ENCODE peak calls at places on chromosomes 4 and X, in nine cellular contexts. V is mammary epithelial cell; R is left ventricle myocardium inferior; Z is tibial artery; O is tibial nerve; S is upper lobe of right lung; N is CD8-positive, alpha-beta T cell; D is endothelial cell of umbilical vein; P is breast epithelium. Q is an unnamed sample. For H3K4me1 and H3K9me3, the result is how much of the 10 kb centered on the place peaks cover.

GRCh38 chrX:40573763-40574162 is 7.0 kb upstream of the ATP6AP2 start:
- DNase-seq in V (peak), R (no peak), Z (no peak), O (no peak), S (no peak), N (peak), D (peak), P (no peak), Q (no peak)

GRCh38 chr4:148834804-148835598 is 392.8 kb upstream of the NR3C2 start:
- DNase-seq in V (peak), R (no peak), Z (no peak), O (no peak), S (peak), N (no peak), D (peak), P (no peak), Q (no peak)

GRCh38 chrX:132401935-132402334 is 86.9 kb downstream of the MBNL3 start:
- DNase-seq in V (peak), R (no peak), Z (no peak), O (no peak), S (no peak), N (no peak), D (no peak), P (peak), Q (no peak)

GRCh38 chr4:129092636-129093172 is 635 bp downstream of the SCLT1 start:
- DNase-seq in V (no peak), R (no peak), Z (no peak), O (no peak), S (no peak), N (no peak), D (no peak), P (no peak), Q (no peak)

GRCh38 chrX:102651968-102652744 is 873 bp downstream of the GPRASP1 start:
- DNase-seq in V (no peak), R (no peak), Z (peak), O (no peak), S (no peak), N (peak), D (peak), P (peak), Q (no peak)

GRCh38 chrX:101383679-101384078 is 2.3 kb downstream of the BTK start:
- DNase-seq in V (no peak), R (no peak), Z (no peak), O (no peak), S (no peak), N (no peak), D (no peak), P (no peak), Q (no peak)

GRCh38 chr4:40367451-40367850 is 32.3 kb downstream of the CHRNA9 start:
- DNase-seq in V (no peak), R (no peak), Z (no peak), O (no peak), S (no peak), N (no peak), D (no peak), P (peak), Q (no peak)

GRCh38 chr4:38058186-38058585 is 98.0 kb downstream of the PTTG2 start:
- DNase-seq in V (no peak), R (no peak), Z (no peak), O (no peak), S (no peak), N (no peak), D (no peak), P (no peak), Q (no peak)

GRCh38 chrX:55450259-55450658 is 1.7 kb upstream of the MAGEH1 start:
- DNase-seq in V (no peak), R (no peak), Z (no peak), O (no peak), S (no peak), N (no peak), D (peak), P (no peak), Q (no peak)

GRCh38 chr4:65665951-65666523 is 4.3 kb downstream of the EPHA5 start:
- DNase-seq in V (no peak), R (no peak), Z (no peak), O (no peak), S (no peak), N (no peak), D (no peak), P (no peak), Q (no peak)

GRCh38 chr4:61201562-61202099 is 1.5 kb downstream of the ADGRL3 start:
- DNase-seq in V (peak), R (peak), Z (no peak), O (no peak), S (no peak), N (no peak), D (no peak), P (no peak), Q (no peak)

GRCh38 chr4:103498161-103499070 is 221.4 kb downstream of the TACR3 start:
- DNase-seq in V (peak), R (no peak), Z (no peak), O (no peak), S (no peak), N (no peak), D (peak), P (no peak), Q (no peak)

GRCh38 chr4:7206385-7206784 is 14.0 kb downstream of the SORCS2 start:
- DNase-seq in V (no peak), R (peak), Z (peak), O (no peak), S (no peak), N (no peak), D (peak), P (no peak), Q (no peak)

GRCh38 chr4:30842689-30843088 is 122.5 kb downstream of the PCDH7 start:
- DNase-seq in V (no peak), R (no peak), Z (no peak), O (no peak), S (no peak), N (no peak), D (no peak), P (no peak), Q (no peak)

GRCh38 chrX:40100141-40100536 is 2.4 kb upstream of the BCOR start:
- DNase-seq in V (peak), R (peak), Z (no peak), O (no peak), S (peak), N (no peak), D (no peak), P (no peak), Q (no peak)

GRCh38 chr4:125316781-125317525 is 2.2 kb downstream of the FAT4 start:
- DNase-seq in V (peak), R (peak), Z (peak), O (no peak), S (peak), N (no peak), D (peak), P (no peak), Q (peak)

GRCh38 chr4:149441338-149441737 is 374.3 kb downstream of the IQCM start:
- DNase-seq in V (peak), R (no peak), Z (no peak), O (no peak), S (no peak), N (no peak), D (no peak), P (no peak), Q (no peak)

GRCh38 chrX:119757979-119758681 is at the start of gene SOWAHD:
- DNase-seq in V (peak), R (peak), Z (peak), O (no peak), S (peak), N (peak), D (no peak), P (no peak), Q (no peak)

GRCh38 chrX:154458954-154459829 is 1.1 kb downstream of the PLXNA3 start:
- DNase-seq in V (no peak), R (peak), Z (peak), O (no peak), S (no peak), N (peak), D (no peak), P (no peak), Q (no peak)

GRCh38 chr4:86496094-86497060 is 97.7 kb upstream of the PTPN13 start:
- DNase-seq in V (peak), R (no peak), Z (no peak), O (no peak), S (no peak), N (no peak), D (peak), P (no peak), Q (no peak)

GRCh38 chrX:71366674-71367256 is 608 bp downstream of the TAF1 start:
- DNase-seq in V (peak), R (peak), Z (peak), O (no peak), S (peak), N (peak), D (peak), P (no peak), Q (no peak)

GRCh38 chrX:25873196-25873595 is 264.9 kb upstream of the MAGEB18 start:
- DNase-seq in V (peak), R (no peak), Z (no peak), O (no peak), S (no peak), N (no peak), D (peak), P (no peak), Q (no peak)

GRCh38 chr4:154982187-154983047 is 201.3 kb downstream of the RBM46 start:
- DNase-seq in V (peak), R (peak), Z (peak), O (peak), S (peak), N (peak), D (peak), P (peak), Q (no peak)

GRCh38 chr4:125115476-125115875 is 199.3 kb upstream of the FAT4 start:
- DNase-seq in V (no peak), R (no peak), Z (no peak), O (no peak), S (no peak), N (no peak), D (no peak), P (no peak), Q (no peak)

DNA sequence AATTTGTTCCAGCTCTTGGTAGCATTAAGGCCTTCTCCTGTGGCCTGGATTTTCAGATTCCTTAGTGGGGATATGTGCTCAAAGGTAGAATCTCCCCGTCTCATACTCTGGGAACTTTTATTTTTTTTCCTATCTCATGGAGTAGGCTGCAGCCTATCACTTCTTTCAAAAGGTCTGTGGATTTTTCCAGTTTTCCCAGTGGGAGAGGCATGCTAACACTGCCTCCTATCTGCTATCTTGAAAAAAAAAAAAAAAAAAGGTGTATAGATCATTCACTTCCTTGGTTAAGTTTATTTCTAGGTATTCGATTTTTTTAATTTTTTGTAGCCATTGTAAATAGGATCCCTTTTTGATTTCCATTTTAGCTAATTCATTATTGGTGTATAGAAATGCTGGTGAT is 67.1 kb downstream of the IL15 start:
- DNase-seq in V (no peak), R (no peak), Z (no peak), O (no peak), S (no peak), N (no peak), D (no peak), P (no peak), Q (no peak)
- TF ChIP-seq CTCF in V (peak), R (no peak), Z (no peak), O (no peak), S (no peak), N (no peak), D (no peak), P (no peak), Q (no peak)

GRCh38 chrX:2707334-2707760 is 16.3 kb downstream of the CD99 start:
- DNase-seq in V (peak), R (peak), Z (peak), O (peak), S (no peak), N (peak), D (peak), P (peak), Q (peak)
- H3K4me1 ChIP-seq in V (under half), R (half or more), Z (half or more), O (under half), S (half or more), N (half or more), D (half or more), P (under half), Q (half or more)

GRCh38 chr4:857461-857860 is 31.5 kb upstream of the CPLX1 start:
- DNase-seq in V (no peak), R (no peak), Z (no peak), O (no peak), S (peak), N (no peak), D (no peak), P (no peak), Q (peak)

GRCh38 chr4:858136-858535 is 32.2 kb upstream of the CPLX1 start:
- DNase-seq in V (no peak), R (no peak), Z (no peak), O (no peak), S (no peak), N (no peak), D (no peak), P (no peak), Q (peak)

GRCh38 chr4:858831-859451 is 33.0 kb upstream of the CPLX1 start:
- DNase-seq in V (no peak), R (no peak), Z (no peak), O (no peak), S (peak), N (no peak), D (no peak), P (no peak), Q (peak)

GRCh38 chr4:860561-860960 is 34.6 kb upstream of the CPLX1 start:
- DNase-seq in V (no peak), R (no peak), Z (no peak), O (no peak), S (peak), N (no peak), D (no peak), P (no peak), Q (peak)

GRCh38 chr4:859496-859895 is 33.6 kb upstream of the CPLX1 start:
- DNase-seq in V (no peak), R (no peak), Z (no peak), O (no peak), S (peak), N (no peak), D (no peak), P (no peak), Q (peak)
- H3K9me3 ChIP-seq in V (under half), R (under half), Z (under half), O (under half), S (under half), N (under half), D (under half), P (under half), Q (under half)

DNA sequence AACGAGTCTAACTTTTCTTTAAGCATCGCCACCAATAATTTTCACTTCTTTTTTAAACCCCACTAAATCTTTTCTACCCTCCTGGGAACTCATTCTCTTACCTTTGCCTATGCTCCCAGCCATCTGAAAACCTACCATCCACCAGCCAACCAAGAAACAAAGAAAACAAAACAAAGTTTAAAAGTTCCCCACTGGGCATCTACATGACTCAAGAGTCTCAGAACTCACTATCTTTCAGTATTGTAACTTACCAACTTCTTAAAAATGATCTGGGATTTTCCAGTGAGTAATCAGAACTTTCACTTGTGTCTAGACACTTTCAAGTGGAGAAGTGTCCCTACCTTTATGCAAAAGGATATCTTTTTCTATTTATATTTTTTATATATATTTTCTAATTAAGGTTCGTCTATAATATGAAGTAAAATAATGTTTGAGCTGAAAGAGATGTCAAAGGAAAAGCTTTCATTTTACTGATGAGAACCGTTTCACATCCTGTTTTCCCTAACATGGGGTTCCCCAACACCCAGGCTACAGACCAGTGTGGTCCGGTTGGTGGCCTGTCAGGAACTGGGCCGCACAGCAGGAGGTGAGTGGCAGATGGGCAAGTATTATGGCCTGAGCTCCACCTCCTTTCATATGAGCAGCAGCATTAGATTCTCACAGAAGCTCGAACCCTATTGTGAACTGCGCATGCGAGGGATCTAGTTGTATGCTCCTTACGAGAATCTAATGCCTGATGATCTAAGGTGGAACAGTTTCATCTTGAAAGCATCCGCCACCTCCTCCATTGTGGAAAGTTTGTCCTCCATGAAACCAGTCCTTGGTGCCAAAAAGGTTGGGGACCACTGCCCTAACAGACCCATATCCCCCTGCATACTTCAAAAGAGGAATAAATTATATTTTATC is 9.8 kb upstream of the TIGD2 start:
- DNase-seq in V (peak), R (no peak), Z (no peak), O (no peak), S (no peak), N (no peak), D (no peak), P (no peak), Q (no peak)
- TF ChIP-seq CTCF in V (no peak), R (no peak), Z (no peak), O (no peak), S (no peak), N (no peak), D (no peak), P (no peak), Q (no peak)

GRCh38 chrX:87063622-87064021 is 454.0 kb upstream of the KLHL4 start:
- DNase-seq in V (no peak), R (no peak), Z (no peak), O (no peak), S (no peak), N (no peak), D (no peak), P (no peak), Q (no peak)
- H3K4me1 ChIP-seq in V (under half), R (under half), Z (under half), O (under half), S (under half), N (under half), D (under half), P (under half), Q (under half)

GRCh38 chr4:45716093-45716492 is 407.8 kb downstream of the GABRG1 start:
- DNase-seq in V (no peak), R (no peak), Z (no peak), O (no peak), S (no peak), N (no peak), D (no peak), P (no peak), Q (no peak)
- H3K9me3 ChIP-seq in V (under half), R (under half), Z (under half), O (under half), S (under half), N (under half), D (under half), P (under half), Q (under half)

GRCh38 chr4:134471569-134471968 is 270.0 kb upstream of the PABPC4L start:
- DNase-seq in V (no peak), R (no peak), Z (no peak), O (no peak), S (no peak), N (no peak), D (no peak), P (no peak), Q (no peak)

GRCh38 chr4:134465417-134465816 is 263.8 kb upstream of the PABPC4L start:
- DNase-seq in V (no peak), R (no peak), Z (no peak), O (no peak), S (no peak), N (no peak), D (no peak), P (no peak), Q (no peak)

GRCh38 chr4:134470544-134470943 is 269.0 kb upstream of the PABPC4L start:
- DNase-seq in V (no peak), R (no peak), Z (no peak), O (no peak), S (no peak), N (no peak), D (peak), P (no peak), Q (no peak)
- TF ChIP-seq CTCF in V (peak), R (peak), Z (peak), O (no peak), S (peak), N (no peak), D (peak), P (no peak), Q (peak)

DNA sequence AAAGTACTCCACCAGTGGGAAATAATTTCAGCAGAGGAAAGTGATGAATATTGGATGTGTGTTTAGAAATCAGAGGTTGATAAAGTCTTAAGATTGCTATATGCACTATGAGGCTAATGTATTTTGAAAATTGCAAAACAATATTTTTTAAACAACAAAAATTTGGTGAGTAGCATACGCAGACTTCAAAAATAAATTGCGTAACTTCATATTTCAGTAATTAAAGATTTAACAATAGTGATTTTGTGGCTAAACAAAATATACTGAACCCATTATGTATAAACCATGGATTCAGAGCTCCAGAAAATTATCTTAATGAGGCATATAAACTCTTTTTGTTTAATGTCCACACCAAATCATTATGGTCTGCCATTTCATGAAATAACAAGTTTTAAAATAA is 3.3 kb upstream of the TAPT1 start:
- DNase-seq in V (no peak), R (no peak), Z (no peak), O (no peak), S (no peak), N (no peak), D (no peak), P (no peak), Q (no peak)
- H3K4me1 ChIP-seq in V (under half), R (half or more), Z (under half), O (under half), S (under half), N (under half), D (under half), P (under half), Q (under half)